ENCODE peak calls at places on chromosomes 4 and X, in ten cellular contexts. R is hepatocyte, U is HepG2, M is GM23338, E is fibroblast of lung, H is PC-9, F is H9, D is mesenchymal stem cell, P is GM23248, S is neural progenitor cell. Q is an unnamed sample.

GRCh38 chr4:37891221-37892159 is 606 bp downstream of the TBC1D1 start:
- DNase-seq in S (peak), P (peak), M (peak), E (peak), H (peak), D (peak), R (no peak), F (peak), U (no peak), Q (peak)

GRCh38 chr4:7648813-7649395 is 214.2 kb upstream of the PSAPL1 start:
- DNase-seq in P (no peak), R (no peak), E (no peak), S (no peak), F (no peak), U (no peak), D (no peak), H (peak), M (no peak), Q (no peak)

GRCh38 chr4:90174622-90175023 is 47.4 kb downstream of the CCSER1 start:
- DNase-seq in R (peak), S (no peak), D (no peak), F (no peak), U (no peak), H (peak), P (no peak), E (no peak), M (peak), Q (no peak)

GRCh38 chr4:83535520-83535944 is 376 bp upstream of the GPAT3 start:
- DNase-seq in U (peak), F (peak), E (peak), D (peak), S (peak), M (peak), P (peak), R (peak), H (peak), Q (no peak)

GRCh38 chr4:105526656-105527055 is 25.8 kb upstream of the ARHGEF38 start:
- DNase-seq in P (no peak), F (no peak), R (no peak), S (no peak), E (no peak), D (no peak), M (no peak), H (no peak), U (no peak), Q (no peak)

GRCh38 chrX:152573866-152574265 is 63.8 kb upstream of the GABRQ start:
- DNase-seq in F (no peak), E (no peak), D (no peak), U (no peak), H (no peak), S (no peak), P (no peak), M (no peak), R (no peak), Q (no peak)

GRCh38 chr4:40000711-40001110 is 23.0 kb upstream of the PDS5A start:
- DNase-seq in F (no peak), S (no peak), H (no peak), R (no peak), U (no peak), M (no peak), D (no peak), P (no peak), E (no peak), Q (no peak)

GRCh38 chr4:8897768-8898167 is 26.1 kb upstream of the HMX1 start:
- DNase-seq in S (no peak), D (no peak), H (no peak), F (no peak), E (no peak), R (no peak), P (peak), M (no peak), U (no peak), Q (no peak)

GRCh38 chrX:47484885-47485284 is 1.9 kb upstream of the ZNF41 start:
- DNase-seq in D (no peak), R (no peak), U (no peak), P (no peak), E (no peak), F (no peak), M (no peak), S (no peak), H (no peak), Q (peak)

GRCh38 chr4:110245567-110245966 is 47.2 kb upstream of the ELOVL6 start:
- DNase-seq in S (no peak), R (no peak), D (no peak), H (peak), P (peak), E (peak), F (no peak), U (no peak), M (no peak), Q (no peak)

GRCh38 chrX:47873123-47873522 is 36.4 kb downstream of the ZNF81 start:
- DNase-seq in S (no peak), U (no peak), P (no peak), E (no peak), D (no peak), F (no peak), H (no peak), R (no peak), M (no peak), Q (peak)

GRCh38 chr4:180994722-180995121 is 1248.5 kb upstream of the TENM3 start:
- DNase-seq in R (no peak), S (no peak), U (no peak), H (no peak), F (no peak), M (no peak), D (no peak), E (no peak), P (no peak), Q (no peak)

GRCh38 chr4:82097504-82097903 is 276.3 kb downstream of the HNRNPD start:
- DNase-seq in D (no peak), U (no peak), H (no peak), M (no peak), P (no peak), F (no peak), S (no peak), E (no peak), R (no peak), Q (no peak)

GRCh38 chr4:112770111-112770510 is 133.2 kb downstream of the LARP7 start:
- DNase-seq in H (no peak), M (peak), P (no peak), E (no peak), U (no peak), D (no peak), R (no peak), S (no peak), F (no peak), Q (no peak)

GRCh38 chrX:1075741-1076140 is 136.7 kb downstream of the CRLF2 start:
- DNase-seq in E (no peak), U (no peak), S (no peak), D (no peak), F (no peak), H (no peak), M (no peak), R (no peak), P (no peak), Q (no peak)

GRCh38 chrX:1074755-1075154 is 137.7 kb downstream of the CRLF2 start:
- DNase-seq in E (no peak), H (no peak), M (no peak), S (no peak), R (no peak), D (no peak), U (no peak), F (no peak), P (no peak), Q (no peak)

GRCh38 chrX:1077140-1077539 is 135.3 kb downstream of the CRLF2 start:
- DNase-seq in E (no peak), M (no peak), P (no peak), F (no peak), S (peak), U (no peak), D (no peak), H (no peak), R (no peak), Q (no peak)

GRCh38 chrX:1074172-1074571 is 138.3 kb downstream of the CRLF2 start:
- DNase-seq in F (no peak), S (no peak), M (no peak), E (no peak), H (no peak), D (no peak), U (no peak), R (no peak), P (no peak), Q (no peak)

DNA sequence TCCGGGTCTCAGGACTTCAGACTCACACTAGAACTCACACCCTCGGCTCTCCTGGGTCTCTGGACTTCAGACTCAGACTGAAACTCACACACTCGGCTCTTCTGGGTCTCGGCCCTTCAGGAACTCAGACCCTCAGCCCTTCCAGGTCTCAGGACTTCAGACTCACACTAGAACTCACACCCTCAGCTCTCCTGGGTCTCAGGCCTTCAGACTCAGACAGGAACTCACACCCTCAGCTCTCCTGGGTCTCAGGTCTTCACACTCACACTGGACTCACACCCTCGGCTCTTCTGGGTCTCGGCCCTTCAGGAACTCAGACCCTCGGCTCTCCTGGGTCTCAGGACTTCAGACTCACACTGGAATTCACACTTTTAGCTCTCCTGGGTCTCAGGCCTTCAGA is 137.3 kb downstream of the CRLF2 start:
- DNase-seq in S (no peak), M (no peak), P (no peak), R (no peak), D (no peak), E (no peak), H (no peak), U (no peak), F (no peak), Q (no peak)
- H2AFZ ChIP-seq in S (no peak), M (no peak), P (no peak), R (no peak), D (no peak), E (no peak), H (no peak), U (no peak), F (no peak), Q (peak)

GRCh38 chr4:153499005-153499404 is 32.8 kb downstream of the TMEM131L start:
- DNase-seq in F (no peak), U (no peak), P (no peak), R (no peak), H (no peak), S (no peak), M (no peak), E (no peak), D (no peak), Q (no peak)

GRCh38 chr4:153497091-153497531 is 31.0 kb downstream of the TMEM131L start:
- DNase-seq in P (peak), S (no peak), F (no peak), E (no peak), M (no peak), D (no peak), U (peak), R (peak), H (no peak), Q (peak)

GRCh38 chr4:153495480-153496206 is 29.5 kb downstream of the TMEM131L start:
- DNase-seq in U (no peak), H (no peak), F (no peak), E (no peak), D (no peak), S (no peak), R (no peak), P (no peak), M (no peak), Q (no peak)

GRCh38 chr4:153501578-153501977 is 35.4 kb downstream of the TMEM131L start:
- DNase-seq in H (no peak), R (no peak), U (no peak), D (no peak), F (no peak), P (no peak), S (no peak), E (no peak), M (no peak), Q (no peak)

DNA sequence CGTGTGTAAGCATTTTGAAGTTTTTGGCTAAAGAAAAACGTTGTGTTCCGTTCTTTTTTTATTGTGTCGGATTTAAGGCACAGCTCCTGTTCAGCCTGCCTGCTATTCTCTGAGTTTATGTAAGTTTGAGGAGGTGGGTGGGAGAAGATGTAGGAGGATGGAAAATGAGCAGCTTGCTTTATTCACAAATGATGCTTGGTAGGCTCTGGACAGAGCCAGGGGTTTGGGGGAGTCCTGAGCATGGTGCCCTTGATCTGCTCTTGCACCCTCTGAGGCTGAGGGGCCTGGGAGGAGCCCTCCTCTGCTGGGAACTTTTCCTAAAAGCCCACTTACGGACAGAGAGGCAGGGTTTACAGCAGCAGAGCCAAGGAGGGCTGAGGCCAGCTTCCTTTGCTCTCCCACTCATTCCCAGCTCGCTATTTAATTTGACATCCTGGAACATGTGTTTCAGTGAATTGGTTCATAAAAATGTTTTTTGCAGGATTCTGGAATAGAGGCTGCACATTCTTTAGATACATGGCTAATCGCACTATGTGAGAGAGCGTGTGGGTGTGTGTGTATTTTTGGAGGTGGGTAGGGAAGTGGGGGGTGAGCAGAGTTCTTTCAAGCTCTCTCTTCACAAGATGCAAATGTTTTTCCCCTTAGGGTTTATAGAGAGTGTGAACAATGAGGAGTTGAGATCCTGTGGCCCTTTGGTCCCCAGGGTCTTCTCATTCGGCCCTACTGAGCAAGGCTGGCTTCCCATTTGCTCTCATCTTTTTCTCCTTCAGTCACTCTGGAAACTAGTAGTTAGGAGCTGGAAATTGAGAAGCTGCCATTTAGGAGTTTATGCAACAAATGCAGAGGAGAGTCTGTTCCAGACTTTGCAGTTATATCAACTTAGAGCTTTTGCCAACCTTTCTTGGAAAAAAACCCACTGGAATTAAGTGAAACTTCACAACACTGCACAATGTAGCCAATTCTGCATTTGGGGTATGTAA is 32.1 kb downstream of the TMEM131L start:
- DNase-seq in H (no peak), P (peak), R (peak), F (no peak), M (no peak), D (no peak), U (no peak), S (no peak), E (peak), Q (peak)
- H2AFZ ChIP-seq in H (no peak), P (peak), R (no peak), F (no peak), M (no peak), D (no peak), U (no peak), S (no peak), E (no peak), Q (no peak)

GRCh38 chrX:64206556-64207162 is 1.2 kb upstream of the AMER1 start:
- DNase-seq in D (peak), F (no peak), U (no peak), M (no peak), R (peak), S (peak), P (peak), H (peak), E (peak), Q (peak)
- H2AFZ ChIP-seq in D (no peak), F (no peak), U (peak), M (peak), R (peak), S (no peak), P (peak), H (peak), E (peak), Q (peak)

GRCh38 chrX:2401590-2402360 is 99.0 kb downstream of the DHRSX start:
- DNase-seq in E (peak), R (peak), D (no peak), U (peak), H (no peak), P (peak), S (peak), F (no peak), M (no peak), Q (no peak)
- H2AFZ ChIP-seq in E (no peak), R (no peak), D (no peak), U (no peak), H (no peak), P (peak), S (no peak), F (no peak), M (no peak), Q (no peak)

Q was measured in OCI-LY7.